ENCODE peak calls at places on chromosomes 12 and 14, in ten cellular contexts. O is HCT116, K is A673, E is H1, X is sigmoid colon, J is BE2C, S is nephron progenitor cell, T is right lobe of liver, V is A549, Z is cardiac muscle cell. D is an unnamed sample.

GRCh38 chr14:49769171-49769570 is 1.2 kb downstream of the KLHDC2 start:
- DNase-seq in O (no peak), K (no peak), E (no peak), X (no peak), J (no peak), S (no peak), T (no peak), V (no peak), Z (no peak), D (peak; percentile 28)

GRCh38 chr14:93954900-93955891 is 21.2 kb downstream of the ASB2 start:
- DNase-seq in O (no peak), K (no peak), E (no peak), X (no peak), J (no peak), S (no peak), T (no peak), V (no peak), Z (peak; percentile 66), D (no peak)

GRCh38 chr12:68118096-68118755 is 41.3 kb downstream of the IFNG start:
- DNase-seq in O (no peak), K (no peak), E (no peak), X (no peak), J (no peak), S (peak; percentile 15), T (no peak), V (no peak), Z (no peak), D (no peak)

GRCh38 chr14:79834856-79835255 is 376.4 kb downstream of the DIO2 start:
- DNase-seq in O (no peak), K (no peak), E (no peak), X (no peak), J (no peak), S (no peak), T (no peak), V (no peak), Z (no peak), D (no peak)

GRCh38 chr14:36055681-36056225 is 120.8 kb downstream of the PTCSC3 start:
- DNase-seq in O (no peak), K (no peak), E (no peak), X (no peak), J (no peak), S (no peak), T (no peak), V (no peak), Z (no peak), D (no peak)

GRCh38 chr12:27861428-27862167 is 81.6 kb upstream of the MANSC4 start:
- DNase-seq in O (no peak), K (no peak), E (no peak), X (peak; percentile 92), J (no peak), S (no peak), T (no peak), V (no peak), Z (no peak), D (no peak)

GRCh38 chr12:85468356-85469157 is 188.5 kb downstream of the ALX1 start:
- DNase-seq in O (peak; percentile 36), K (peak; percentile 83), E (no peak), X (no peak), J (peak; percentile 37), S (peak; percentile 54), T (no peak), V (peak; percentile 78), Z (peak; percentile 62), D (peak; percentile 10)

GRCh38 chr12:102757154-102757873 is 159.7 kb downstream of the PAH start:
- DNase-seq in O (no peak), K (no peak), E (no peak), X (no peak), J (no peak), S (no peak), T (no peak), V (no peak), Z (no peak), D (peak; percentile 4)

GRCh38 chr14:51295666-51296263 is 55.7 kb downstream of the TMX1 start:
- DNase-seq in O (no peak), K (no peak), E (no peak), X (no peak), J (no peak), S (no peak), T (no peak), V (peak; percentile 10), Z (no peak), D (no peak)

GRCh38 chr14:77296155-77296554 is 24.5 kb downstream of the POMT2 start:
- DNase-seq in O (no peak), K (no peak), E (no peak), X (no peak), J (peak; percentile 78), S (no peak), T (no peak), V (no peak), Z (no peak), D (no peak)

GRCh38 chr14:65156568-65157366 is 54.5 kb upstream of the MAX start:
- DNase-seq in O (no peak), K (no peak), E (no peak), X (no peak), J (no peak), S (peak; percentile 26), T (peak; percentile 47), V (no peak), Z (no peak), D (peak; percentile 58)

GRCh38 chr14:59482471-59483331 is 1.5 kb downstream of the L3HYPDH start:
- DNase-seq in O (peak; percentile 60), K (peak; percentile 37), E (no peak), X (no peak), J (peak; percentile 24), S (no peak), T (peak; percentile 52), V (peak; percentile 83), Z (peak; percentile 23), D (peak; percentile 58)

DNA sequence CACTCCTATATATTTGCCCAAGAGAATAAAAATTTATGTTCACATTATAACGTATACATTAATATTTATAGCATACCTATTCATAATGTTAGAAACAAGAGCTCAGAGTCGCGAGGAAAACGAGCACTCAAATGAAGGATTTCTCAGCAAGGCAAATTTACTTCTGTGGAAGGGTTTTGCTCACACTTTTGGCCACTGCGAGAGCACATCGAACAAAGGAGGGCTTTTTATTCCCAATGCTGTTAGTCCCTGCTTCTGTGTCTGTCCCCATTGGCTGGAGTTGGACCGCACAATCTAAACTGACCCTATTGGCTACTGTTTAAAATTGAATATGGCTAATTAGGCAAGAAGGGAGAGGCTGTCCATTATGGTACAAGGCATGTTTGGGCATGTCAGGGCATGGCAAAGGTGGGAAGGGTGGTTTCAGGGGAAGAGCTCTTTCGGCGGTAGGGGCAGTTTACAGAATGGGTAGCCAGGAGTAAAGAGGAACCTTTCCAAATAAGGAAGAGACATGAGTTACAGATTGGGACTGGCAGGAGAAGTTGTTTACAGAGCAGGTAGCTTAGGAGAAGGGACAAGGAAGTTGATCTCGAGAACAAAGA is 702.9 kb downstream of the TRHDE start:
- DNase-seq in O (no peak), K (no peak), E (no peak), X (no peak), J (no peak), S (no peak), T (no peak), V (no peak), Z (no peak), D (no peak)
- TF ChIP-seq CTCF in O (no peak), K (no peak), E (no peak), X (no peak), J (no peak), S (no peak), T (no peak), V (no peak), Z (no peak), D (no peak)

GRCh38 chr14:105475269-105475915 is 771 bp downstream of the CRIP2 start:
- DNase-seq in O (no peak), K (no peak), E (no peak), X (no peak), J (peak; percentile 62), S (peak; percentile 30), T (peak; percentile 83), V (no peak), Z (no peak), D (no peak)

GRCh38 chr14:105473033-105473676 is 1.5 kb upstream of the CRIP2 start:
- DNase-seq in O (no peak), K (no peak), E (no peak), X (no peak), J (peak; percentile 80), S (no peak), T (no peak), V (no peak), Z (no peak), D (no peak)

GRCh38 chr14:105473677-105474477 is 744 bp upstream of the CRIP2 start:
- DNase-seq in O (peak; percentile 66), K (peak; percentile 98), E (no peak), X (peak; percentile 92), J (peak; percentile 97), S (peak; percentile 99), T (peak; percentile 85), V (peak; percentile 92), Z (peak; percentile 98), D (no peak)

GRCh38 chr14:105475916-105476845 is 1.6 kb downstream of the CRIP2 start:
- DNase-seq in O (no peak), K (peak; percentile 71), E (no peak), X (no peak), J (peak; percentile 76), S (no peak), T (peak; percentile 95), V (no peak), Z (no peak), D (no peak)

GRCh38 chr14:105474478-105475268 is at the start of gene CRIP2:
- DNase-seq in O (no peak), K (peak; percentile 81), E (no peak), X (no peak), J (peak; percentile 80), S (peak; percentile 72), T (no peak), V (peak; percentile 51), Z (peak; percentile 89), D (no peak)
- TF ChIP-seq CTCF in O (no peak), K (no peak), E (no peak), X (no peak), J (no peak), S (no peak), T (no peak), V (no peak), Z (no peak), D (no peak)

DNA sequence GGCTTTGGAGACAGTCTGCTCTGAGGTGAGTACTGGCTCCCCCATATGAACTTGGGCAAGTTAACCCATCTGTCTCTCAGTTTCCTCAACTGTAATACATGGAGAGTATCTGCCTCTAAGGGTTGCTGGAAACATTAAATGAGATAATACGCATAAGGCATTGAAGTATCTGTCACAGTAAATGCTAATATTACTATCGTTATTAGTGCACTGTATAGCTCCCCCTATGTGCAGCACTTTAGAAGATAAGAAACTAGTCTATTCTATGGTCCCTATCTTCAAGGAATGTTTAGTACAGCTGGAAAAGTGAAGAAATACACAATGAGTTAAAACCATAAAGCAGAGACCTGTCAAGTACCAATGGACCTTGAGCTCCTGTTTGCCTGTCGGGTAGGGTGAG is 51.7 kb upstream of the CFL2 start:
- DNase-seq in O (no peak), K (peak; percentile 5), E (no peak), X (no peak), J (no peak), S (no peak), T (no peak), V (peak; percentile 26), Z (no peak), D (no peak)
- TF ChIP-seq CTCF in O (peak; percentile 57), K (peak; percentile 51), E (no peak), X (no peak), J (peak; percentile 38), S (no peak), T (no peak), V (peak; percentile 41), Z (no peak), D (no peak)

DNA sequence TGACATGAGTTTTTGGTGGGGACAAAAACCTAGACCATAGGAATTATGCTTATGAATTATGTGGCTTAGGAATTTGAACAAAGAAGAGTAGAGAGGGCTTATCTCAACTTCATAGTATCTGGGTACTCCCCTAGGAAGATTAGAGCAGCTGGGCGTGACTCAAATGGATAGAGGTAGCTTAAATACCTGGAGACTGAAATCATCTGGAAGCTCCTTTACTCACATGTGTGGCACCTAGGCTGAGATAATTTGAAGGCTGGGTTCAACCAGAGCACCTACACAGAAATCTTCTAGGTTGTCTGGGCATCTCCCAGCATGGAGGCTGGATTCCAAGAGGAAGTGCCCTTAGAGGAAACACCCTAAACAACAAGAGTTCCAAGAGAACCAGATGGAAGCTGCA is 393.9 kb downstream of the ADAMTS20 start:
- DNase-seq in O (no peak), K (no peak), E (no peak), X (no peak), J (no peak), S (no peak), T (no peak), V (no peak), Z (no peak), D (no peak)
- TF ChIP-seq CTCF in O (no peak), K (no peak), E (no peak), X (no peak), J (no peak), S (no peak), T (no peak), V (no peak), Z (no peak), D (no peak)